ENCODE peak calls at places on chromosomes 5 and 9, in seven cellular contexts. Q is mucosa of descending colon; X is tibial artery; I is activated CD8-positive, alpha-beta T cell treated with anti-CD3 and anti-CD28 coated beads for 36 hours; G is dorsolateral prefrontal cortex; F is astrocyte of the spinal cord; M is heart right ventricle. T is an unnamed sample.

GRCh38 chr9:129737479-129738269 is 15.2 kb downstream of the PTGES start:
- DNase-seq in Q (peak; percentile 83), X (peak; percentile 79), I (peak; percentile 89), G (peak; percentile 85), F (peak; percentile 69), M (peak; percentile 85), T (peak; percentile 88)

GRCh38 chr5:6574537-6574936 is 58.3 kb downstream of the NSUN2 start:
- DNase-seq in Q (no peak), X (no peak), I (no peak), G (no peak), F (no peak), M (no peak), T (no peak)

GRCh38 chr5:79301046-79301712 is 65.2 kb downstream of the JMY start:
- DNase-seq in Q (no peak), X (no peak), I (no peak), G (no peak), F (peak; percentile 9), M (no peak), T (no peak)

GRCh38 chr5:126849101-126849678 is 72.3 kb downstream of the LMNB1 start:
- DNase-seq in Q (no peak), X (peak; percentile 52), I (no peak), G (no peak), F (no peak), M (no peak), T (no peak)

GRCh38 chr9:95008151-95008771 is 281.8 kb downstream of the AOPEP start:
- DNase-seq in Q (no peak), X (no peak), I (no peak), G (no peak), F (peak; percentile 70), M (no peak), T (no peak)

GRCh38 chr9:68895741-68896478 is 118.0 kb downstream of the PRKACG start:
- DNase-seq in Q (no peak), X (no peak), I (no peak), G (no peak), F (no peak), M (no peak), T (no peak)

GRCh38 chr5:37840036-37840909 is at the start of gene GDNF:
- DNase-seq in Q (no peak), X (no peak), I (no peak), G (peak; percentile 71), F (peak; percentile 62), M (peak; percentile 43), T (peak; percentile 68)

GRCh38 chr5:79990205-79990597 is 861 bp downstream of the MTX3 start:
- DNase-seq in Q (no peak), X (no peak), I (no peak), G (no peak), F (no peak), M (no peak), T (no peak)

GRCh38 chr9:92294297-92294676 is 790 bp upstream of the IARS1 start:
- DNase-seq in Q (no peak), X (no peak), I (peak; percentile 38), G (no peak), F (peak; percentile 8), M (no peak), T (no peak)

GRCh38 chr9:15293727-15294405 is 13.2 kb downstream of the TTC39B start:
- DNase-seq in Q (no peak), X (no peak), I (peak; percentile 47), G (no peak), F (no peak), M (no peak), T (no peak)

GRCh38 chr5:157540707-157541451 is 34.7 kb downstream of the ADAM19 start:
- DNase-seq in Q (peak; percentile 68), X (peak; percentile 71), I (peak; percentile 64), G (no peak), F (peak; percentile 77), M (peak; percentile 45), T (peak; percentile 32)

GRCh38 chr9:113734826-113735225 is 141.3 kb upstream of the ZNF618 start:
- DNase-seq in Q (no peak), X (no peak), I (no peak), G (no peak), F (no peak), M (no peak), T (no peak)

GRCh38 chr9:3931996-3932906 is 367.6 kb downstream of the GLIS3 start:
- DNase-seq in Q (no peak), X (no peak), I (no peak), G (no peak), F (peak; percentile 44), M (no peak), T (no peak)

GRCh38 chr5:39274388-39275085 is 55.2 kb upstream of the FYB1 start:
- DNase-seq in Q (no peak), X (no peak), I (no peak), G (no peak), F (no peak), M (no peak), T (no peak)

GRCh38 chr9:97045300-97045699 is 6.4 kb upstream of the CTSV start:
- DNase-seq in Q (no peak), X (no peak), I (no peak), G (no peak), F (no peak), M (no peak), T (no peak)

GRCh38 chr9:38641985-38642864 is 21.8 kb upstream of the ANKRD18A start:
- DNase-seq in Q (no peak), X (no peak), I (peak; percentile 7), G (no peak), F (peak; percentile 72), M (no peak), T (peak; percentile 55)

GRCh38 chr5:67636850-67637524 is 440.4 kb upstream of the CD180 start:
- DNase-seq in Q (no peak), X (no peak), I (no peak), G (no peak), F (no peak), M (no peak), T (no peak)

GRCh38 chr9:95084254-95084934 is 233.1 kb downstream of the FANCC start:
- DNase-seq in Q (peak; percentile 33), X (no peak), I (no peak), G (peak; percentile 44), F (no peak), M (no peak), T (no peak)

GRCh38 chr5:31692561-31693221 is 53.8 kb downstream of the PDZD2 start:
- DNase-seq in Q (no peak), X (no peak), I (no peak), G (peak; percentile 51), F (no peak), M (peak; percentile 77), T (no peak)

GRCh38 chr9:129436751-129437625 is 183.9 kb downstream of the C9orf50 start:
- DNase-seq in Q (no peak), X (peak; percentile 58), I (peak; percentile 45), G (peak; percentile 80), F (peak; percentile 45), M (peak; percentile 76), T (peak; percentile 67)

DNA sequence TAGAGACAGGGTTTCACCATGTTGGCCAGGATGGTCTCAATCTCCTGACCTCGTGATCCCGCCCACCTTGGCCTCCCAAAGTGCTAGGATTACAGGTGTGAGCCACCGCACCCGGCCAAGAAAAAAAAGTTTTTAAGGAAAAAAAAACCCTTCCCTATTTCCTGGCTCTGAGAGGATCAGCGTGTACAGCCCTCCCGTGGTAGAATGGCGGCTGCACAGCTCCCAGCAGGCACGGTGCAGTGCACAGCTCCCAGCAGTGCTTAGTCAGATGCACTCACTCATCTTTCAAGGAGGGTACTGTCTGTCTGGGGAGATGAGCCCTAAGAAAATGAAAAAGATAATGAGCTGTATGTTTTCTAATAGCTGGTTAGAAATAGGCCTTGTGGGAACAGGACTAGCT is 36.8 kb upstream of the SLC2A8 start:
- DNase-seq in Q (no peak), X (no peak), I (no peak), G (no peak), F (no peak), M (no peak), T (no peak)
- TF ChIP-seq CTCF in Q (no peak), X (peak; percentile 29), I (no peak), G (no peak), F (no peak), M (peak; percentile 20), T (no peak)

GRCh38 chr5:43073597-43074546 is 33.8 kb upstream of the ANXA2R start:
- DNase-seq in Q (no peak), X (no peak), I (peak; percentile 63), G (no peak), F (no peak), M (no peak), T (no peak)
- TF ChIP-seq CTCF in Q (peak; percentile 27), X (peak; percentile 23), I (peak; percentile 86), G (peak; percentile 37), F (peak; percentile 56), M (no peak), T (peak; percentile 55)

DNA sequence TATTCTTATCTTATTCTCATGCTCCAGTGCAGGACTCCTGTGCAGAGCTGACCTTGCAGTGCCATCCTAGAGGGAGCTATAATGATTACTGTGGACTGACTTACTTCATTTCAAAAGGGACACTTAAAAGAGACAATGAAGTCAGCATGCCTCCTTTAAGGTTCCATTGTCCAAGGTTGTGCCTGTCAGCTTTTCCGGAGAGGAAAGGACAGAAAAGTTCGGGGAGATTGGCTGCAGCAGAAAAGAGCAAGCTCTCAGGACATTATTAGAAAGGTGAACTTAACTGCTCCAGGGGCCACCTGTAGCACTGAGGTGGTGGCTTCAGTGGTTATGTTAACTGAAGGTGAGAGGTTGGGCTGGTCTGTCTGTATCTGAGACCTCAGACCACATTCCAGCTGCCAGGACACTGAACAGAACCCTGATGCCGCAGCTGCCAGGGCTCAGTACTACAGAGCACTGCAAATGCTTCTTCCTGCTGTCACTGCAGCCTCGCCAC is 112.9 kb downstream of the ST8SIA4 start:
- DNase-seq in Q (no peak), X (no peak), I (no peak), G (no peak), F (no peak), M (no peak), T (no peak)
- TF ChIP-seq CTCF in Q (no peak), X (no peak), I (no peak), G (no peak), F (peak; percentile 7), M (no peak), T (no peak)

DNA sequence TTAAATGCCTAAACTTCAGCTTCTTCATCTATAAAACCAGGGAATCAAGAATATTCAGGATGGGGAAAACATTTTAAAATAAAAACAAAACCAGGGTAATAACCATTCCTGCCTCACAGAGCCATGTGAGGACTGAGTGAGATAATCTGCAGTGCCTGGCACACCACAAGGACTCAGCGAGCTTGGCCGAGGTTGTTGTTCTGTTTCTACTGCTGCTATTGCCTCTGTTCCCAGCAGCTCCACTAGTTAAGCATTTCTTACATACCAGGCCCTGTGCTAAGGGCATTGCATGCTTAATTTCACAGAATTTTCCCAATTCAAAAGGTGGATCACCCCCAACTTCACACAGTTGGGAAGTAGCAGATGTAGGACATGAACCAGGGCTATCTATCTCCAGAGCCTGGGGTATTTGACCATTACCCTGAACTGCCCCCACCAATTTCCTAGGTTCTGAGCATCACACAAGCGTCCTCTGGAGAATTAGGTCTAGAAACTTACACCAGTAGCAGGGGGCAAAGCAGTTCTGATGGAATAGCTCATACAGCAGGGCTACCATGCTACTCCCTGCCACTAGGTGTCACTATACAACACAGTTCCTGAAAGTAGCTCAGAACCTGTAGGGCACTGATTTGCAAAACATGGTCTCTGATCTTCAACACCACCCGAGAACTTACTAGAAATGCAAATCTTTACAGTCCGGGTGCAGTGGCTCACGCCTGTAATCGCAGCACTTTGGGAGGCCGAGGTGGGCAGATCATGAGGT is 74.3 kb downstream of the LRSAM1 start:
- DNase-seq in Q (no peak), X (no peak), I (peak; percentile 55), G (no peak), F (peak; percentile 54), M (no peak), T (no peak)
- TF ChIP-seq CTCF in Q (peak; percentile 33), X (peak; percentile 37), I (peak; percentile 74), G (no peak), F (peak; percentile 70), M (peak; percentile 10), T (peak; percentile 64)

GRCh38 chr9:130938652-130939404 is at the start of gene FIBCD1:
- DNase-seq in Q (peak; percentile 68), X (no peak), I (peak; percentile 40), G (no peak), F (peak; percentile 53), M (no peak), T (peak; percentile 62)
- TF ChIP-seq CTCF in Q (no peak), X (peak; percentile 7), I (peak; percentile 11), G (no peak), F (peak; percentile 28), M (no peak), T (peak; percentile 26)

T was measured in glutamatergic neuron.